ENCODE peak calls at places on chromosomes 2 and 18, in nine cellular contexts. N is epithelial cell of esophagus, M is GM23338, K is GM12865, I is nephron progenitor cell, S is right atrium auricular region, P is AG04449, X is PC-3, F is mammary epithelial cell. O is an unnamed sample.

GRCh38 chr2:218648473-218649100 is 10.8 kb downstream of the ZNF142 start:
- DNase-seq in M (peak), X (peak), P (no peak), I (peak), K (peak), N (peak), F (peak), S (no peak), O (peak)

GRCh38 chr2:56191617-56192016 is 7.8 kb downstream of the CCDC85A start:
- DNase-seq in X (peak), F (peak), M (peak), P (no peak), N (peak), K (peak), I (peak), S (no peak), O (no peak)

GRCh38 chr2:236174608-236175001 is 6.4 kb upstream of the GBX2 start:
- DNase-seq in X (no peak), I (no peak), P (no peak), S (no peak), F (no peak), M (peak), K (no peak), N (no peak), O (no peak)

GRCh38 chr2:47644351-47644750 is 138.6 kb upstream of the MSH6 start:
- DNase-seq in S (no peak), F (no peak), N (peak), X (no peak), I (no peak), P (no peak), M (no peak), K (no peak), O (no peak)

GRCh38 chr2:112643488-112643887 is 2.3 kb upstream of the SLC20A1 start:
- DNase-seq in X (no peak), F (no peak), K (no peak), N (no peak), P (no peak), M (no peak), I (no peak), S (no peak), O (no peak)

GRCh38 chr2:64987001-64987962 is 1.9 kb upstream of the SLC1A4 start:
- DNase-seq in P (no peak), M (no peak), S (no peak), N (peak), I (no peak), X (peak), F (peak), K (peak), O (no peak)

GRCh38 chr2:216031960-216032689 is 18.8 kb upstream of the MREG start:
- DNase-seq in N (peak), K (peak), I (no peak), P (peak), X (peak), S (no peak), M (no peak), F (peak), O (no peak)

GRCh38 chr2:225041210-225041870 is 928 bp downstream of the DOCK10 start:
- DNase-seq in N (peak), M (peak), I (peak), S (no peak), X (peak), K (peak), F (peak), P (no peak), O (no peak)

GRCh38 chr2:132911726-132912724 is 242.0 kb upstream of the LYPD1 start:
- DNase-seq in P (no peak), M (peak), X (no peak), N (no peak), S (no peak), I (peak), F (no peak), K (no peak), O (peak)

GRCh38 chr2:227819398-227819697 is 5.7 kb downstream of the CCL20 start:
- DNase-seq in I (no peak), F (no peak), X (no peak), S (no peak), M (no peak), K (no peak), N (no peak), P (no peak), O (no peak)

GRCh38 chr2:56232912-56233311 is 49.1 kb downstream of the CCDC85A start:
- DNase-seq in I (no peak), N (no peak), M (peak), K (no peak), X (no peak), P (no peak), F (no peak), S (no peak), O (no peak)

GRCh38 chr2:202377308-202377736 is 1.2 kb downstream of the BMPR2 start:
- DNase-seq in K (peak), S (no peak), F (peak), P (no peak), X (peak), M (peak), I (peak), N (peak), O (peak)

GRCh38 chr2:236156860-236157194 is 11.4 kb downstream of the GBX2 start:
- DNase-seq in I (no peak), X (no peak), S (no peak), K (no peak), M (no peak), F (no peak), N (no peak), P (no peak), O (no peak)

GRCh38 chr2:46294185-46294836 is 2.9 kb upstream of the EPAS1 start:
- DNase-seq in K (no peak), F (no peak), P (no peak), X (peak), I (peak), N (peak), M (peak), S (peak), O (peak)

GRCh38 chr18:58213445-58213844 is 169.4 kb downstream of the NEDD4L start:
- DNase-seq in X (peak), M (no peak), N (peak), P (peak), F (peak), K (no peak), I (no peak), S (no peak), O (no peak)

GRCh38 chr18:12652861-12653401 is 5.0 kb downstream of the SPIRE1 start:
- DNase-seq in K (no peak), M (no peak), X (peak), I (no peak), F (peak), N (peak), P (no peak), S (no peak), O (no peak)

GRCh38 chr2:152635635-152636298 is 81.5 kb downstream of the PRPF40A start:
- DNase-seq in I (peak), N (peak), F (peak), X (peak), M (peak), P (no peak), S (peak), K (peak), O (peak)

GRCh38 chr2:224033601-224034000 is 5.5 kb downstream of the SERPINE2 start:
- DNase-seq in M (no peak), F (no peak), K (no peak), N (no peak), S (no peak), X (no peak), I (no peak), P (no peak), O (no peak)

GRCh38 chr2:176885661-176886060 is 326.9 kb upstream of the HNRNPA3 start:
- DNase-seq in S (no peak), M (no peak), I (no peak), X (peak), F (no peak), N (peak), P (no peak), K (no peak), O (no peak)

GRCh38 chr2:231708773-231709635 is 679 bp downstream of the PTMA start:
- DNase-seq in S (no peak), N (peak), P (no peak), F (peak), I (peak), M (no peak), K (peak), X (peak), O (peak)
- TF ChIP-seq CTCF in S (no peak), N (no peak), P (peak), F (peak), I (no peak), M (no peak), K (peak), X (no peak), O (no peak)

DNA sequence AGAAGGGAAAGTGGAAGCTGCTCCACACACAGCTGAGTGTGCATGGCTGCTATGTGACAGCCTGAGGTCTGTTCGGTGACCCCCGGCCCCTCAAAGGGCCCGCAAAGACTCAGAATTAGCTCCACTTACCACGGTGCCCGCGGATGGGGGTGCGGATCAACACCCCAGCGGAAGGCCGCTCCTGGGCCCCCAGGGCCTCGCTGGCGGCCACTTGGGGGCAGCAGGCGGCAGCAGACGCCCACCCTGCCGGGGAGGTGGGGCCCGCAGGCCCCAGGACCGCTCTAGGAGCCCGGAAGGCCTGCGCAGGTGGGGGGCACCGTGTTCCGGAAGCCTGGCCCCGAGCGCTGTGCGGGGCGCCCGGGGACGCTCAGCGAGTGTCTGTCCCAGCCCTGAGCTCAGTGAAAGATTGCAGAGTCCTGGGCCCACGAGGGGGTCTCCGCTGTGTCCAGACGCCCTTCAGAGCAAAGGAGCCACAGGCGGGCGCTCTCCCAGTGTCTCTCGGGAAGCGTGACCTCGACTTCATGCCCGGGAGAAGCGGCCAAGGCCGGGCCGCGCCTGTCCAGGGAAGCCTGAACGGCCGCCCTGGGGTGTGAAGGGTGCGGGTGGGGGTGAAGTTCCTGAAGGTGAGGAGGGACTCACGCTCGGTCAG is 118.6 kb downstream of the VAPA start:
- DNase-seq in F (no peak), I (peak), M (peak), X (no peak), S (no peak), P (no peak), K (no peak), N (no peak), O (no peak)
- TF ChIP-seq CTCF in F (no peak), I (peak), M (peak), X (peak), S (no peak), P (peak), K (no peak), N (no peak), O (no peak)

GRCh38 chr2:207744050-207744449 is 25.7 kb downstream of the FZD5 start:
- DNase-seq in P (no peak), S (no peak), N (no peak), K (no peak), F (no peak), M (no peak), X (no peak), I (no peak), O (no peak)

GRCh38 chr2:207747653-207748560 is 21.8 kb downstream of the FZD5 start:
- DNase-seq in N (no peak), I (no peak), P (no peak), M (no peak), S (no peak), F (no peak), K (no peak), X (no peak), O (no peak)

GRCh38 chr2:207744451-207744850 is 25.3 kb downstream of the FZD5 start:
- DNase-seq in X (no peak), I (no peak), K (no peak), M (no peak), P (no peak), F (no peak), S (no peak), N (no peak), O (no peak)

GRCh38 chr2:207743514-207743913 is 26.2 kb downstream of the FZD5 start:
- DNase-seq in M (no peak), P (no peak), F (no peak), N (no peak), X (no peak), I (no peak), K (no peak), S (no peak), O (no peak)

DNA sequence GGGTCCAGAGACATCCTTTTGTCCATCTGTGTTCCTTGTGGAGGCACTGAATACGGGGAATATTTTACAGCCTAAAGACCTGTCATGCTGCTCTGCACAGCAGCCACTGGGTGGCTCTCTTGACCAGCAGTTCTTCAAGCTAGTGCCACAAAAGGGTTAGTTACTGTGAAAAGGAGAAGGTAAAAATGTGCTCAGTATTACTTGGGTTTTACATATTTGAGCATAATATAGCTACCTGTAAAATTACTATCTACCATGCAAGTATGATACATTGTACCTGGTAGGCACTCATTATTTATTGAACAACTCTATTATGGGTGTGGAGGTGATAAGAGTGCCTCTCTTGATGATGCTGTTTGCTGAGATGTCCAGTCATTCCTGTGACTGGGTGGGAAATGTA is 23.6 kb downstream of the FZD5 start:
- DNase-seq in S (no peak), X (peak), M (peak), K (peak), F (peak), I (peak), N (peak), P (peak), O (peak)
- TF ChIP-seq CTCF in S (peak), X (peak), M (peak), K (peak), F (peak), I (peak), N (peak), P (peak), O (peak)

GRCh38 chr2:73114273-73114867 is 1.6 kb upstream of the RAB11FIP5 start:
- DNase-seq in I (no peak), X (no peak), M (no peak), N (no peak), K (no peak), F (no peak), S (no peak), P (no peak), O (no peak)

GRCh38 chr2:73112026-73112912 is 479 bp downstream of the RAB11FIP5 start:
- DNase-seq in M (peak), P (no peak), S (no peak), F (peak), I (peak), X (peak), N (peak), K (no peak), O (peak)

GRCh38 chr2:73111300-73112025 is 1.3 kb downstream of the RAB11FIP5 start:
- DNase-seq in N (peak), X (peak), F (peak), K (no peak), P (no peak), M (peak), I (peak), S (no peak), O (no peak)

GRCh38 chr2:73113634-73113958 is 848 bp upstream of the RAB11FIP5 start:
- DNase-seq in X (no peak), N (no peak), F (no peak), K (no peak), I (no peak), P (no peak), S (no peak), M (no peak), O (no peak)

DNA sequence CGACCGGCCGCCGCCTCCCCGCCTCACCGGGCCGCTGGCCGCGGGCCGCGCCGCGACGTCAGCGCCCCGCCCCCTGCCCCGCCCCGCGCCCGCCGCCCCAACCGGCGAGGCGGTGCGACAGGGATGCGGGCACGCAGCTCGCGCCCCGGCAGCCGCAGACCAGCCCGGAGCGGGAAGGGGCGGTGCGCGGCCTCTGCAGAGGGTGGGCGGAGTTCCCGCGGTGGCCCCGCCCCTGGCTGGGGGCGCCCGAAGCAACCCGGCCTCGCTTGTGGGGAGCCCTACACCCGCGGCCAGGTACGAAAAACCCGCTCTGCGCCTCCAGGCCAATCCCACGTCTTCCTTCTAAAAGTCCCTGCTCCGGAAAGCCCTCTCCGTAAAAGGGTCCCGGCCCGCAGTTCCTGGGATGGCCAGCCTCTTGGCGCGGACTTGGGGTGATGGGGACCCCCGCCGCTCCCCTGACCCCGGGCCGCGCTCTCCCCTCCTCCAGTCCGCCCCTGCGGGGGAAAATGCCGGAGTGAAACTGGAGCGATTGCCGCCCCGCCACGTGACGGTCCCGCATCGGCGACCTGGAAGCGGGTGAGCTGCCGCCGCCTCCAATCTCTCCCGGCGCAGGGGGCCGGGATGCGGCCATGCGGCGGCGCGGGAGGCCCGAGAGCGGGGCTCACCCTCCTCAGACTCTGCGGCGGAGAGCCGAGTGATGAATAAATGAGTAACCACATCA is at the start of gene RAB11FIP5:
- DNase-seq in I (peak), P (no peak), M (peak), F (peak), X (peak), S (peak), N (peak), K (peak), O (peak)
- TF ChIP-seq CTCF in I (no peak), P (no peak), M (no peak), F (no peak), X (no peak), S (peak), N (no peak), K (no peak), O (no peak)

DNA sequence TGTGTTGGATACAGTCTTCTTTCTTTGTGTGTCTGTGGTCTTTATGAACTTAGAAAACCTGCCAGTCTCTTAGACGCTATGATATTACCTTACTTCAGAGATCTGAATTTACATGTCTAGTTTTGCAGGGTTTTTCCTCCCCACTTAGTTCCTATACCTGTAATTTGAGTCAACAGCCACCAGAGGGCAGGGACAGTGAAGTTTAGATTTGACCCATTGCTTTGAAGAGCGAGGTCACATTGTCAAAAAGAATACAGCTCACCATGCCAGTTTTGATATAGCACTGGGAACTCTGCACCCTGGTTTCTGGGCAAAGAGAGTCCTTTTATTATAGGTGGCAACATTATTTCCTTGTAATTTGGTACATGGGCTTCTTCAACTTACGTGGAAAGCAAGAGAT is 102.3 kb downstream of the MAPK4 start:
- DNase-seq in I (no peak), N (peak), F (peak), X (peak), S (no peak), M (peak), K (peak), P (no peak), O (no peak)
- TF ChIP-seq CTCF in I (peak), N (peak), F (peak), X (peak), S (no peak), M (peak), K (peak), P (no peak), O (peak)

DNA sequence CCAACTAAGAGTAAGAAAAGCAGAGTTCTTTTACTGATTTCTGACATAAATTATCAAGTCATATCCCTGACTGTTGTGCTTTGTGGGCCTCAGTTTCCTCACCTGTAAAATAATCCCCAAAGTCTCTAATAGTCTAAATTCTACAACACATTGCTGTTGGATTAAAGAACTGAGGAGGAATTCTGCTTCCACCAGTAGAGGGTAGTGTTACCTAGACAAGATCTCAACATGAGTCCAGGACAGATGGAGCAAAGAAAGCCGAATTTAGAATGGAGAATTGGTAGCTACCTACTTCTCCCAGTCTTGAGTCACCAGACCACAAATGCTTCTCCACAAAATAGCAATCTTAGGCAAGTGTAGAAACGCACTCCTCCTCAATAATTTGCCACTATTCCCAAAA is 462.5 kb upstream of the FSHR start:
- DNase-seq in K (peak), M (peak), F (peak), X (peak), S (no peak), P (no peak), N (peak), I (peak), O (no peak)
- TF ChIP-seq CTCF in K (peak), M (peak), F (peak), X (peak), S (no peak), P (peak), N (peak), I (peak), O (peak)